ENCODE peak calls at places on chromosomes 6 and 20, in four cellular contexts. One of them, this sample, is unnamed.

GRCh38 chr6:31126416-31127175 is 6.3 kb upstream of the CDSN start:
- DNase-seq in HL-60: no peak
- DNase-seq in GM12878: no peak
- DNase-seq in K562: no peak
- DNase-seq in this sample: no peak

GRCh38 chr20:8394308-8394945 is 262.4 kb downstream of the PLCB1 start:
- DNase-seq in HL-60: peak; percentile 97
- DNase-seq in GM12878: peak; percentile 71
- DNase-seq in K562: no peak
- DNase-seq in this sample: no peak

GRCh38 chr20:19783966-19784401 is 25.9 kb downstream of the RIN2 start:
- DNase-seq in HL-60: no peak
- DNase-seq in GM12878: no peak
- DNase-seq in K562: no peak
- DNase-seq in this sample: no peak

GRCh38 chr20:51542033-51542893 is at the start of gene NFATC2:
- DNase-seq in HL-60: peak; percentile 58
- DNase-seq in GM12878: no peak
- DNase-seq in K562: peak; percentile 99
- DNase-seq in this sample: peak; percentile 49

GRCh38 chr20:610130-611046 is at the start of gene TCF15:
- DNase-seq in HL-60: no peak
- DNase-seq in GM12878: no peak
- DNase-seq in K562: peak; percentile 98
- DNase-seq in this sample: peak; percentile 54

GRCh38 chr20:61434361-61434781 is 182.3 kb downstream of the CDH4 start:
- DNase-seq in HL-60: no peak
- DNase-seq in GM12878: no peak
- DNase-seq in K562: no peak
- DNase-seq in this sample: no peak

GRCh38 chr6:44856495-44856878 is 469.0 kb downstream of the CDC5L start:
- DNase-seq in HL-60: no peak
- DNase-seq in GM12878: no peak
- DNase-seq in K562: no peak
- DNase-seq in this sample: no peak

GRCh38 chr6:146305098-146305497 is 238.5 kb upstream of the RAB32 start:
- DNase-seq in HL-60: no peak
- DNase-seq in GM12878: no peak
- DNase-seq in K562: no peak
- DNase-seq in this sample: no peak

GRCh38 chr20:58073945-58074920 is 154.2 kb downstream of the ANKRD60 start:
- DNase-seq in HL-60: no peak
- DNase-seq in GM12878: no peak
- DNase-seq in K562: no peak
- DNase-seq in this sample: no peak

GRCh38 chr20:29878281-29878741 is 1379.2 kb upstream of the DEFB115 start:
- DNase-seq in HL-60: no peak
- DNase-seq in GM12878: no peak
- DNase-seq in K562: no peak
- DNase-seq in this sample: no peak

DNA sequence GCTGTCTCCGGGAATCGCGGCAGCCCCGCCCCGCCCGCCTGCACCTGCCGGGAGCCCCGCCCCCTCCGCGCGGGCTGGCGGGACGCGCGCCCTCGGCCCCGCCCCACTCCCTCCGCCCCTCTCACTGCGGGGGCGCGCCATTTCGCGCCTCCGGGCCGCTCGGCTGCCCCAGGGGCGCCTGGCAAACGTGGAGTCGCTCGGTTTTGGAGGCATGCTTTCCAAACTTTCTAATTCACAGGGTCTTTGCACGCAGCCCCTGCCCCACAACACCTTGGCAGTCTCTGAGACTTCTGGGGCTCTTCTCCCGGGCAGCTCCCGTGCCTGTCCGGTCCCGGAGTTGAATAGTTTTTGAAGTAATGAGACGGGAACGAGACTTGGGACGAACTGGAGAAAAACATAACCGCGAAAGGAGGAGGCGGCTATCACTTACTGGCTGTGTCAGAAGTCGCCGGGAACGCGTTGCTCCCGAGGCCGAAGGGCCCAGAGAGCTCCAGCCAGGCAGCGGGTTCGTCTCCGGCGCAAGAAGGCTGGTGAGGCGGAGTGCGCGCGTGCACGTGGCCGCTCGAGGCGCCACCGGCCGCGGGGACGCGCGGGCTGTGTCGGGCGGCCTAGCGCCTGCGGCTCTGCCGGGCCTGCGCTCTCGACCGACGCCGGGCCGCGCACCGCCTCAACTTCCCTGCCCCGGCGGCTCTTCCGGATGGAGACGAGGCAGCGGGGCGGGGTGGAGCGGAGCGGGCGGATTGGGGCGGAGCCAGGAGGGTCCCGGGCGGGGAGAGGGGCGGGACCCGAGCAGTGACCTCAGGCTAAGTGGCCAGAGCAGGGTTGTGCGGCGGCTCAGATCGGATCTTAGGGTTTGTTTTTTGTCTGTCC is at the start of gene MCM9:
- DNase-seq in HL-60: peak; percentile 62
- DNase-seq in GM12878: peak; percentile 67
- DNase-seq in K562: peak; percentile 96
- DNase-seq in this sample: peak; percentile 89
- TF ChIP-seq SPI1 in HL-60: no peak
- TF ChIP-seq SPI1 in GM12878: peak; percentile 32
- TF ChIP-seq SPI1 in K562: peak; percentile 31
- TF ChIP-seq SPI1 in this sample: no peak

DNA sequence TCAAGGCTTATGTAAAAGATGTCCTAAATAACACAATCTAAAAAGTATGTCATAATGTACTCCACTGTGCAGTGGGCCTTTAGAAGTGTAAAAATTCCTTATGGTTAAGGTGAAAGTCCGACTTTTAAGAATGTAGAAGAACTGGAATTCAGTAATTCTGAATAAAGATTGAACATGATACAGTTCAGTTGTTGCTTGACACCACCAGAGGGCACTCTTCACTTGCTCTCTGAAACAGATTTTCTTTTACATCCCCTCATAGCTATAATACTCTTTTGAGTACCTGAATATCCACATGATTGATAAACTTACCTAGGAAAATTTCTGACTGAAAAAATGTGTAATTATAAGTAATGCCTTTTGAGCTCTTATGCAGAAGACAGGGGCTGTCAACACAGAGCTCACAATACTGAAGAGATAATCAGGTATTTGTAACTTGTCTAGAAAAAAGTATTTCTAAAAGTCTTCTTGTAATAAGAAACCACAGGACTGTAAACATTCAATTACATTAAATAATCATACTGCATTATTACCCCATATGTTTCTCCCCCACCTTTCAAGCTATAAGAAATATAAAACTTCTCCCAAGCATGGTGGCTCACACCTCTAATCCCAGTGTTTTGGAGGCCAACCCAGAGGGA is 92.1 kb downstream of the POPDC3 start:
- DNase-seq in HL-60: peak; percentile 6
- DNase-seq in GM12878: peak; percentile 17
- DNase-seq in K562: peak; percentile 47
- DNase-seq in this sample: no peak
- TF ChIP-seq SPI1 in HL-60: no peak
- TF ChIP-seq SPI1 in GM12878: no peak
- TF ChIP-seq SPI1 in K562: no peak
- TF ChIP-seq SPI1 in this sample: no peak

GRCh38 chr6:130958468-130958867 is 104.6 kb downstream of the EPB41L2 start:
- DNase-seq in HL-60: no peak
- DNase-seq in GM12878: no peak
- DNase-seq in K562: no peak
- DNase-seq in this sample: no peak

GRCh38 chr6:130962951-130963350 is 100.1 kb downstream of the EPB41L2 start:
- DNase-seq in HL-60: no peak
- DNase-seq in GM12878: no peak
- DNase-seq in K562: no peak
- DNase-seq in this sample: no peak

GRCh38 chr6:130964289-130964688 is 98.8 kb downstream of the EPB41L2 start:
- DNase-seq in HL-60: no peak
- DNase-seq in GM12878: no peak
- DNase-seq in K562: no peak
- DNase-seq in this sample: no peak

GRCh38 chr6:130959938-130960337 is 103.1 kb downstream of the EPB41L2 start:
- DNase-seq in HL-60: no peak
- DNase-seq in GM12878: no peak
- DNase-seq in K562: no peak
- DNase-seq in this sample: no peak

GRCh38 chr6:130961148-130961547 is 101.9 kb downstream of the EPB41L2 start:
- DNase-seq in HL-60: no peak
- DNase-seq in GM12878: peak; percentile 57
- DNase-seq in K562: no peak
- DNase-seq in this sample: no peak
- TF ChIP-seq SPI1 in HL-60: no peak
- TF ChIP-seq SPI1 in GM12878: no peak
- TF ChIP-seq SPI1 in K562: no peak
- TF ChIP-seq SPI1 in this sample: no peak

GRCh38 chr6:6616670-6617069 is 28.1 kb downstream of the LY86 start:
- DNase-seq in HL-60: no peak
- DNase-seq in GM12878: no peak
- DNase-seq in K562: no peak
- DNase-seq in this sample: no peak
- TF ChIP-seq SPI1 in HL-60: no peak
- TF ChIP-seq SPI1 in GM12878: no peak
- TF ChIP-seq SPI1 in K562: no peak
- TF ChIP-seq SPI1 in this sample: no peak

GRCh38 chr20:38165089-38165965 is at the start of gene TGM2:
- DNase-seq in HL-60: peak; percentile 60
- DNase-seq in GM12878: peak; percentile 32
- DNase-seq in K562: peak; percentile 95
- DNase-seq in this sample: peak; percentile 71
- TF ChIP-seq SPI1 in HL-60: no peak
- TF ChIP-seq SPI1 in GM12878: no peak
- TF ChIP-seq SPI1 in K562: no peak
- TF ChIP-seq SPI1 in this sample: no peak

This sample was measured in GM12891.